ENCODE peak calls at places on chromosomes 11 and 22, in six cellular contexts. R is activated CD4-positive, alpha-beta T cell treated with anti-CD3 and anti-CD28 coated beads, Interleukin-2, amount 10 ng/mL, durations not matched to agents 7 days and 5 days; W is heart left ventricle; T is MV-4-11; X is psoas muscle; E is HS-5. N is an unnamed sample.

GRCh38 chr11:64390558-64390957 is 31.6 kb downstream of the RPS6KA4 start:
- DNase-seq in R (no peak), T (peak), X (no peak), W (no peak), E (no peak), N (no peak)

GRCh38 chr11:68583047-68583446 is 101.3 kb upstream of the GAL start:
- DNase-seq in R (no peak), X (no peak), E (peak), W (no peak), T (no peak), N (no peak)

GRCh38 chr11:23311986-23312940 is 452.0 kb upstream of the CCDC179 start:
- DNase-seq in X (no peak), R (no peak), E (peak), W (no peak), T (no peak), N (no peak)

GRCh38 chr11:131943296-131943695 is 572.9 kb downstream of the NTM start:
- DNase-seq in X (no peak), T (no peak), R (no peak), W (no peak), E (no peak), N (no peak)

GRCh38 chr22:41998361-41999261 is at the start of gene WBP2NL:
- DNase-seq in T (peak), W (peak), E (peak), X (peak), R (peak), N (peak)

GRCh38 chr11:92259861-92260260 is 35.2 kb downstream of the FAT3 start:
- DNase-seq in X (no peak), T (no peak), W (no peak), E (no peak), R (no peak), N (no peak)

GRCh38 chr22:26763633-26764295 is 106.4 kb downstream of the MIAT start:
- DNase-seq in X (no peak), E (peak), T (no peak), R (no peak), W (no peak), N (no peak)

GRCh38 chr11:46049325-46049860 is 71.9 kb downstream of the PHF21A start:
- DNase-seq in E (no peak), R (no peak), W (no peak), X (no peak), T (peak), N (no peak)

GRCh38 chr11:133808393-133809140 is 36.7 kb downstream of the SPATA19 start:
- DNase-seq in X (no peak), R (no peak), E (no peak), T (peak), W (no peak), N (no peak)

GRCh38 chr22:47990486-47990885 is 1228.0 kb downstream of the TBC1D22A start:
- DNase-seq in R (no peak), E (no peak), X (no peak), W (no peak), T (no peak), N (no peak)

GRCh38 chr11:28227460-28227859 is 119.3 kb downstream of the METTL15 start:
- DNase-seq in X (no peak), T (no peak), W (no peak), E (no peak), R (no peak), N (no peak)

GRCh38 chr11:128777369-128778011 is 83.6 kb downstream of the FLI1 start:
- DNase-seq in E (no peak), W (no peak), R (no peak), X (no peak), T (no peak), N (no peak)

GRCh38 chr11:79182794-79183193 is 258.0 kb downstream of the TENM4 start:
- DNase-seq in X (no peak), T (no peak), W (no peak), E (peak), R (no peak), N (no peak)

GRCh38 chr11:390175-390574 is 3.8 kb upstream of the PKP3 start:
- DNase-seq in E (no peak), W (no peak), T (no peak), X (no peak), R (no peak), N (no peak)

GRCh38 chr22:33438273-33438672 is 380.1 kb upstream of the SYN3 start:
- DNase-seq in W (no peak), E (peak), X (no peak), T (no peak), R (no peak), N (no peak)

GRCh38 chr22:46025973-46026906 is 49.3 kb upstream of the WNT7B start:
- DNase-seq in W (peak), X (no peak), R (no peak), T (no peak), E (no peak), N (peak)

GRCh38 chr11:70630068-70630467 is 231.7 kb downstream of the CTTN start:
- DNase-seq in W (no peak), E (no peak), T (no peak), R (no peak), X (no peak), N (no peak)

GRCh38 chr11:92457250-92457649 is 232.6 kb downstream of the FAT3 start:
- DNase-seq in E (no peak), X (no peak), R (no peak), W (no peak), T (no peak), N (no peak)

GRCh38 chr11:11786771-11787170 is 55.0 kb upstream of the USP47 start:
- DNase-seq in X (no peak), W (no peak), R (no peak), T (no peak), E (no peak), N (no peak)

GRCh38 chr11:95067042-95067827 is 516 bp downstream of the SRSF8 start:
- DNase-seq in X (peak), T (peak), W (peak), E (peak), R (peak), N (peak)

GRCh38 chr22:24164823-24165379 is 16.4 kb upstream of the SUSD2 start:
- DNase-seq in E (no peak), W (peak), R (no peak), T (no peak), X (no peak), N (no peak)

GRCh38 chr22:47175151-47175760 is 412.8 kb downstream of the TBC1D22A start:
- DNase-seq in W (peak), E (no peak), T (no peak), X (peak), R (no peak), N (peak)

GRCh38 chr22:36470994-36471331 is 10.5 kb downstream of the TXN2 start:
- DNase-seq in E (no peak), W (no peak), X (no peak), T (no peak), R (no peak), N (no peak)

GRCh38 chr11:119481667-119482400 is 58.9 kb upstream of the THY1 start:
- DNase-seq in T (no peak), R (no peak), E (no peak), X (no peak), W (peak), N (no peak)

GRCh38 chr11:118790357-118791014 is 478 bp downstream of the DDX6 start:
- DNase-seq in E (peak), X (peak), W (peak), R (peak), T (peak), N (peak)

GRCh38 chr11:84501750-84502149 is 1125.4 kb downstream of the DLG2 start:
- DNase-seq in E (no peak), X (no peak), T (peak), W (no peak), R (no peak), N (no peak)

N was measured in right lobe of liver.